ENCODE peak calls at places on chromosomes 4 and X, in ten cellular contexts. V is fibroblast of lung; J is astrocyte of the spinal cord; S is CD8-positive, alpha-beta T cell; H is neural progenitor cell; I is AG04450; O is GM23338; B is fibroblast of the aortic adventitia; M is cardiac fibroblast; W is WERI-Rb-1. A is an unnamed sample.

GRCh38 chrX:49197543-49198087 is 2.4 kb downstream of the SYP start:
- DNase-seq in V (no peak), I (no peak), O (no peak), M (no peak), S (no peak), H (no peak), J (no peak), B (no peak), W (peak), A (no peak)

GRCh38 chr4:124903995-124904722 is 191.6 kb upstream of the ANKRD50 start:
- DNase-seq in H (peak), J (peak), V (peak), B (peak), I (no peak), M (peak), W (no peak), O (peak), S (no peak), A (peak)

GRCh38 chrX:41561045-41561444 is 113.9 kb downstream of the NYX start:
- DNase-seq in J (peak), H (no peak), W (no peak), S (peak), I (peak), B (peak), M (peak), O (no peak), V (peak), A (peak)

GRCh38 chrX:7083468-7084396 is 63.8 kb upstream of the STS start:
- DNase-seq in I (peak), O (no peak), W (no peak), J (peak), V (peak), B (peak), S (peak), M (peak), H (no peak), A (peak)

GRCh38 chr4:33407496-33407895 is 2687.3 kb downstream of the PCDH7 start:
- DNase-seq in B (no peak), M (no peak), J (no peak), S (no peak), V (no peak), O (peak), I (no peak), W (no peak), H (no peak), A (no peak)

GRCh38 chrX:150360331-150360730 is 2.8 kb upstream of the MAMLD1 start:
- DNase-seq in J (no peak), V (no peak), M (no peak), W (peak), I (no peak), B (no peak), S (no peak), O (no peak), H (no peak), A (no peak)

GRCh38 chrX:20270557-20270880 is 3.8 kb upstream of the RPS6KA3 start:
- DNase-seq in H (no peak), M (peak), O (no peak), S (no peak), V (peak), B (peak), W (no peak), I (no peak), J (no peak), A (no peak)

GRCh38 chr4:12144051-12144450 is 715.4 kb upstream of the HS3ST1 start:
- DNase-seq in V (no peak), H (no peak), W (no peak), B (no peak), S (no peak), M (no peak), I (no peak), J (no peak), O (no peak), A (no peak)

GRCh38 chrX:26050099-26050498 is 88.0 kb upstream of the MAGEB18 start:
- DNase-seq in S (no peak), V (no peak), O (no peak), H (no peak), W (no peak), I (no peak), J (no peak), M (no peak), B (no peak), A (no peak)

GRCh38 chr4:100288167-100288566 is 97.9 kb upstream of the DDIT4L start:
- DNase-seq in M (peak), V (peak), J (no peak), B (peak), O (no peak), W (no peak), I (no peak), H (no peak), S (no peak), A (peak)

GRCh38 chr4:1330761-1331590 is 16.0 kb upstream of the UVSSA start:
- DNase-seq in M (no peak), O (no peak), H (no peak), W (peak), V (no peak), J (no peak), I (no peak), S (peak), B (no peak), A (no peak)

GRCh38 chr4:56976878-56977320 is 507 bp downstream of the NOA1 start:
- DNase-seq in I (no peak), W (peak), H (peak), S (peak), B (no peak), J (no peak), O (peak), V (no peak), M (no peak), A (no peak)

GRCh38 chr4:83589283-83589682 is 53.4 kb downstream of the GPAT3 start:
- DNase-seq in I (no peak), S (no peak), H (peak), W (no peak), B (no peak), M (no peak), V (no peak), O (no peak), J (no peak), A (no peak)

GRCh38 chr4:40969499-40969898 is 219.7 kb downstream of the NSUN7 start:
- DNase-seq in O (no peak), B (no peak), J (no peak), H (no peak), I (no peak), M (no peak), V (no peak), S (no peak), W (no peak), A (no peak)

GRCh38 chrX:29641461-29641860 is 573.9 kb upstream of the MAGEB2 start:
- DNase-seq in I (no peak), B (no peak), S (no peak), H (no peak), W (no peak), V (no peak), O (no peak), M (no peak), J (no peak), A (no peak)

GRCh38 chr4:41133619-41134018 is 80.7 kb downstream of the APBB2 start:
- DNase-seq in S (no peak), M (peak), O (peak), V (no peak), H (peak), I (no peak), W (peak), B (no peak), J (no peak), A (no peak)

GRCh38 chrX:38220936-38221386 is 290 bp upstream of the SRPX start:
- DNase-seq in W (no peak), S (no peak), B (peak), M (peak), O (no peak), H (no peak), V (peak), I (no peak), J (peak), A (no peak)

GRCh38 chr4:185542626-185543336 is 7.5 kb upstream of the PDLIM3 start:
- DNase-seq in W (no peak), I (peak), V (peak), J (peak), B (peak), M (peak), H (no peak), O (no peak), S (no peak), A (no peak)

GRCh38 chr4:69829678-69830077 is 30.3 kb downstream of the SULT1E1 start:
- DNase-seq in H (no peak), O (no peak), J (no peak), I (no peak), W (no peak), B (no peak), V (no peak), M (no peak), S (no peak), A (no peak)

GRCh38 chr4:137961051-137961438 is 281.1 kb downstream of the SLC7A11 start:
- DNase-seq in V (peak), W (no peak), J (no peak), S (no peak), M (peak), B (peak), I (peak), O (no peak), H (no peak), A (peak)

GRCh38 chr4:137955615-137956014 is 286.5 kb downstream of the SLC7A11 start:
- DNase-seq in M (no peak), O (no peak), I (no peak), J (no peak), S (no peak), H (no peak), W (no peak), B (peak), V (no peak), A (no peak)

GRCh38 chr4:137956256-137956655 is 285.9 kb downstream of the SLC7A11 start:
- DNase-seq in M (peak), H (no peak), J (no peak), S (no peak), O (no peak), I (no peak), V (peak), B (peak), W (no peak), A (no peak)

GRCh38 chr4:137960371-137961050 is 281.6 kb downstream of the SLC7A11 start:
- DNase-seq in V (peak), B (peak), J (peak), H (no peak), W (no peak), I (peak), M (peak), O (no peak), S (no peak), A (no peak)
- H3K4me3 ChIP-seq in V (no peak), B (no peak), J (no peak), H (no peak), W (no peak), I (no peak), M (no peak), O (no peak), S (no peak), A (no peak)

GRCh38 chr4:95510145-95510544 is 38.6 kb downstream of the UNC5C start:
- DNase-seq in B (peak), I (no peak), W (no peak), O (peak), M (peak), S (no peak), J (peak), H (peak), V (peak), A (no peak)
- TF ChIP-seq CTCF in B (peak), I (peak), W (peak), O (peak), M (peak), S (no peak), J (peak), H (peak), V (peak), A (peak)

GRCh38 chrX:140710710-140711109 is 1.2 kb downstream of the LINC00632 start:
- DNase-seq in V (peak), M (no peak), W (no peak), I (no peak), H (no peak), S (no peak), B (no peak), O (peak), J (peak), A (no peak)

GRCh38 chrX:140712413-140713173 is 3.0 kb downstream of the LINC00632 start:
- DNase-seq in B (no peak), J (peak), S (peak), V (peak), O (peak), W (no peak), H (peak), M (peak), I (no peak), A (peak)

GRCh38 chrX:140709421-140709846 is at the start of gene LINC00632:
- DNase-seq in H (peak), J (no peak), W (no peak), S (no peak), V (peak), O (peak), M (no peak), I (no peak), B (no peak), A (no peak)

GRCh38 chrX:140715787-140716186 is 6.2 kb downstream of the LINC00632 start:
- DNase-seq in M (no peak), O (no peak), W (no peak), V (peak), I (no peak), J (no peak), B (no peak), H (no peak), S (no peak), A (no peak)

DNA sequence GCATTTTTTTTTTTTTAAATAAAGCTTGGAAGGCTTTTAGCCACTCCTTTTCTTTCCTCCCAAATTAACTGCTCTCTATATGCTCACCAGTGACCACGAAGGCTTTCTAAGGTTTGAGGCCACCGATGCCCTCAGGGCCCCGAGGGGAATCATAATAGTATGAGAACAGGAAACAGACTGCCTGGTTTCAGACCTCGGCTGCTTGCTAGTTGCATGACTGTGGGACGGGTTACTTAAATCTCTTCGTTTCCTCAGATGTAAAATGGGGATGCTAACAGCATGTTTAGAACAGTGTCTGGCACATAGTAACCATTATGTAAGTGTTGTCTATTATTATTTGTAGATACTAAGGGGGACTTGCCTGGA is 3.6 kb downstream of the LINC00632 start:
- DNase-seq in I (no peak), J (no peak), H (no peak), M (no peak), V (no peak), B (no peak), S (no peak), W (no peak), O (no peak), A (no peak)
- H3K4me3 ChIP-seq in I (no peak), J (peak), H (peak), M (no peak), V (peak), B (no peak), S (no peak), W (no peak), O (no peak), A (peak)

DNA sequence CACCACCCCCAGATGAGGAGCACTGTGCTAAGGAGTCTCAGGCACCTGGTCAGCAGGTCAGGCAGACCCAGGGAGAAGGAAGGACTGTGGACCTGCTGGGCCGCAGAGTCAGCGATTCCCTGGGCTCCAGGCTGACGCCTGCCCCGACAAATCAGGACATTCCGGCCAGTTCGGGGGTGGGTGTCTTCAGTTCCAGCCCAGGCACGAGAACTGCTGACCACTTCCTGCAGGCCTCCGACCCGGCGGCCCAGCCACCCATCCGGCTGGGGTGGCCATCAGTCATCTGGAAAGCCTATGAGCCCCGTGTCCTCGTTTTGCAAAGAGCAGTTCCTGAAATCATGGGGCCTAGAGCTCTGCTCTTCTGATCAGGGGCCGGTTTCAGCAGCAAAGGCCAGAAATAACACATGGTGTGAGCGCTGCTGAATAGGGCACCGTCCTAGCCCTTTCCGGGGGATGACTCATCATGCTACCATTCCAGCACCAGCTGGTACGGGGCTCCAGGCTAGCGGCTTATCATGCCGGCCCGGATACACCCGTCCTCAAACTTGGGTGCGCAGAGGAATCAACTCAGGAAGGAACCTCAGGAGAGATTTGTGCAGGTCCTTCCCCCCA is 7.8 kb upstream of the SH3TC1 start:
- DNase-seq in B (peak), H (no peak), V (peak), I (no peak), J (peak), S (no peak), O (no peak), M (peak), W (no peak), A (no peak)
- TF ChIP-seq CTCF in B (no peak), H (no peak), V (no peak), I (no peak), J (no peak), S (no peak), O (no peak), M (no peak), W (no peak), A (no peak)

GRCh38 chrX:105823092-105823454 is 734 bp downstream of the NRK start:
- DNase-seq in O (no peak), W (no peak), B (no peak), V (no peak), I (no peak), M (no peak), S (no peak), H (no peak), J (no peak), A (no peak)
- H3K4me3 ChIP-seq in O (peak), W (no peak), B (no peak), V (peak), I (peak), M (peak), S (no peak), H (peak), J (peak), A (peak)

GRCh38 chrX:104347860-104348259 is 93.1 kb upstream of the ESX1 start:
- DNase-seq in W (no peak), V (no peak), O (no peak), B (peak), J (peak), H (no peak), S (no peak), M (peak), I (no peak), A (no peak)

GRCh38 chrX:104342065-104342464 is 87.3 kb upstream of the ESX1 start:
- DNase-seq in H (no peak), S (no peak), W (no peak), M (no peak), B (no peak), V (no peak), J (no peak), O (no peak), I (no peak), A (no peak)

DNA sequence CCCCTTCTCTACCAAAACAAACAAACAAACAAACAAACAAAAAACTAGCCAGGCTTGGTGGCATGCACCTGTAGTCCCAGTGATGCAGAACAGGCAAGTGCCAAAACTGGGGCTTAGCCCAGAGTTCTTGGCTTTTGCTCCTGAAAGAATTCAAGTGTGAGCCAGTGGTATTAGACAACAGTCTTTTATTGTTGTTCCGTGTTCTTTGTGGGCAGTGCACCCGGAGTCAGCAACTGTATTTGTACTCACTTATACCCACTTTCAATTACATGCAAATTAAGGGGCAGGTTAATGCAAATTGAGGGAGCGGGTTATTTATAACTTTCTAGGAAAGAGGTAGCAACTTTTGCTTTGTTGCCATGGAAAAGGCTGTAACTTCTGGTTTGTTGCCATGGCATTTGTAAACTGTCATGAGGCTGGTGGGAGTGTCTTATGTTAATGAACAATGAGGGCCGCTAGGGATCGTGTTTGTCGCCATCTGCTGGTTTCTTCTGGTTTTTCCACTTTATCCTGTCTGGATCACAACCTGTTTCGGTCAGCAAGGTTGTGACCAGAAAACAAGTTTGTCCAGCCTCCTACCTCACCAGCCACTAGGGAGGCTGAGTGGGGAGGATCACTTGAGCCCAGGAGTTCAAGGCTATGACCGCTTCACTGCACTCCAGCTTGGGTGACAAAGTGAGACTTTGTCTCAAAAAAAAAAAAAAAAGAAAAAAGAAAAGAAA is 88.8 kb upstream of the ESX1 start:
- DNase-seq in S (peak), M (peak), O (peak), V (peak), B (peak), I (no peak), H (peak), J (peak), W (peak), A (peak)
- TF ChIP-seq CTCF in S (peak), M (peak), O (peak), V (peak), B (peak), I (peak), H (peak), J (peak), W (peak), A (peak)

DNA sequence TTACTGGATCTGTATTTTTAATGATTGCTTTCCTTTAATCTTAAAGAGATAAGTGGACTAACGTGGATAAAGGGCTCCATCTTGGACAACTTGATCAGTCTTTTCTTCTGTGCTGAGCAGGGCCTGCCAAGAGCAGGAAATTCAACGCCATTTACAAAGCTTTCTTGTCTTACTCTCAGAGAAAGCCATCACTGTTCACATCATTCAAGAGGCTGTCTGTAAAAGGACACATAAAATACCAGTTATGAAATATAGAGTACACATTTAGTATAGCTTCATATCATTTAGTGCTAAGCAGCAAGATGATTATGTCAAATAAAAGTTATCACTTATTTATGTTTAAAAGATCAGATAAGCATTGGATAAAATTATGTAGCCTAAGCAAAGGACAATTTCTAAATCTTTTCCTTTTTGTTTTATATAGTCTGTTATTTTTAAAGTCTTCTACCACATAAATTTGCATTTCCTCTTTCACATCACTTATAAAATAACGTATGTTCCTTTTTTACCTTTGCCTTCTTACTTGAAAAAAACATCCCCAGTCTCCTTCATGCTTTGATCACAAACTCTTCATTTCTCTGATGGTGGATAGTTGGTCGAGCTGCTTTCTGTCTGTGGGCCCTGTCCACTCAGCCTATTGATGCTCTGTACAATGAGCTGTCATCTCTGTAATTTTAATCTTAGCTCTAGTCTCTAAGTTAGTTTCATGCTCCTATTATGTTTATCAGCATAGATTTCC is 2.1 kb upstream of the CCNG2 start:
- DNase-seq in B (no peak), S (no peak), O (no peak), M (no peak), W (no peak), I (no peak), J (no peak), V (no peak), H (no peak), A (no peak)
- H3K4me3 ChIP-seq in B (no peak), S (no peak), O (peak), M (no peak), W (no peak), I (no peak), J (no peak), V (no peak), H (peak), A (no peak)